ENCODE peak calls at places on chromosome 19, in nine cellular contexts. N is heart right ventricle, Y is MG63, J is stomach, O is psoas muscle, F is prostate gland, D is cardiac muscle cell, I is neural progenitor cell, T is ascending aorta. W is an unnamed sample.

GRCh38 chr19:39927076-39927475 is 7.4 kb downstream of the FCGBP start:
- DNase-seq in N (no peak), Y (no peak), J (peak; percentile 22), O (no peak), F (no peak), D (no peak), I (no peak), T (no peak), W (no peak)

GRCh38 chr19:42850981-42851717 is 28.4 kb downstream of the PSG1 start:
- DNase-seq in N (peak; percentile 8), Y (peak; percentile 97), J (no peak), O (peak; percentile 64), F (no peak), D (no peak), I (no peak), T (peak; percentile 85), W (peak; percentile 5)

GRCh38 chr19:2923510-2923909 is 21.3 kb downstream of the ZNF77 start:
- DNase-seq in N (no peak), Y (peak; percentile 52), J (no peak), O (no peak), F (peak; percentile 54), D (no peak), I (no peak), T (peak; percentile 58), W (no peak)

GRCh38 chr19:4597278-4597974 is 37.9 kb upstream of the SEMA6B start:
- DNase-seq in N (no peak), Y (no peak), J (no peak), O (no peak), F (no peak), D (no peak), I (peak; percentile 31), T (no peak), W (no peak)

GRCh38 chr19:2511991-2512390 is 36.1 kb downstream of the GADD45B start:
- DNase-seq in N (no peak), Y (no peak), J (no peak), O (no peak), F (no peak), D (no peak), I (no peak), T (no peak), W (no peak)

GRCh38 chr19:35099897-35100275 is 15.7 kb upstream of the FXYD3 start:
- DNase-seq in N (no peak), Y (no peak), J (no peak), O (no peak), F (no peak), D (no peak), I (no peak), T (no peak), W (no peak)

GRCh38 chr19:39752795-39753194 is 15.0 kb upstream of the CLC start:
- DNase-seq in N (no peak), Y (no peak), J (no peak), O (no peak), F (no peak), D (no peak), I (no peak), T (no peak), W (no peak)

GRCh38 chr19:1521636-1522035 is 2.2 kb upstream of the PLK5 start:
- DNase-seq in N (peak; percentile 46), Y (no peak), J (no peak), O (no peak), F (no peak), D (no peak), I (no peak), T (no peak), W (no peak)

GRCh38 chr19:40365613-40366401 is 17.3 kb downstream of the PLD3 start:
- DNase-seq in N (peak; percentile 51), Y (no peak), J (peak; percentile 54), O (peak; percentile 61), F (peak; percentile 64), D (peak; percentile 89), I (peak; percentile 91), T (no peak), W (peak; percentile 69)

GRCh38 chr19:29610213-29610573 is 4.1 kb downstream of the POP4 start:
- DNase-seq in N (no peak), Y (no peak), J (no peak), O (no peak), F (no peak), D (no peak), I (no peak), T (no peak), W (no peak)

GRCh38 chr19:34556500-34556899 is 74.9 kb downstream of the WTIP start:
- DNase-seq in N (peak; percentile 20), Y (peak; percentile 56), J (no peak), O (no peak), F (no peak), D (peak; percentile 10), I (peak; percentile 65), T (no peak), W (no peak)

GRCh38 chr19:10230904-10231623 is at the start of gene S1PR2:
- DNase-seq in N (peak; percentile 87), Y (peak; percentile 89), J (peak; percentile 73), O (peak; percentile 87), F (peak; percentile 49), D (peak; percentile 80), I (peak; percentile 93), T (peak; percentile 87), W (peak; percentile 69)

GRCh38 chr19:38838208-38838985 is 6.8 kb upstream of the ECH1 start:
- DNase-seq in N (no peak), Y (no peak), J (peak; percentile 67), O (no peak), F (no peak), D (no peak), I (no peak), T (no peak), W (no peak)

GRCh38 chr19:3575260-3575741 is 2.6 kb downstream of the HMG20B start:
- DNase-seq in N (no peak), Y (no peak), J (peak; percentile 42), O (no peak), F (no peak), D (peak; percentile 44), I (peak; percentile 59), T (no peak), W (no peak)

GRCh38 chr19:39916236-39916635 is 18.2 kb downstream of the FCGBP start:
- DNase-seq in N (no peak), Y (no peak), J (no peak), O (no peak), F (no peak), D (no peak), I (no peak), T (no peak), W (no peak)

GRCh38 chr19:45693168-45693788 is 812 bp downstream of the QPCTL start:
- DNase-seq in N (peak; percentile 83), Y (peak; percentile 79), J (peak; percentile 86), O (peak; percentile 81), F (peak; percentile 81), D (peak; percentile 89), I (peak; percentile 88), T (peak; percentile 90), W (peak; percentile 79)

GRCh38 chr19:55005684-55006488 is 32.2 kb downstream of the GP6 start:
- DNase-seq in N (no peak), Y (no peak), J (no peak), O (no peak), F (no peak), D (peak; percentile 34), I (peak; percentile 87), T (no peak), W (peak; percentile 18)

GRCh38 chr19:5605362-5605761 is 17.2 kb downstream of the SAFB2 start:
- DNase-seq in N (no peak), Y (no peak), J (no peak), O (no peak), F (no peak), D (no peak), I (no peak), T (no peak), W (no peak)

GRCh38 chr19:18266863-18267686 is 7.2 kb downstream of the IQCN start:
- DNase-seq in N (no peak), Y (no peak), J (no peak), O (no peak), F (no peak), D (no peak), I (no peak), T (no peak), W (no peak)

GRCh38 chr19:54708781-54709180 is 15.5 kb upstream of the KIR3DL3 start:
- DNase-seq in N (no peak), Y (no peak), J (no peak), O (no peak), F (no peak), D (no peak), I (no peak), T (no peak), W (no peak)

GRCh38 chr19:2041686-2042484 is 9.2 kb downstream of the MKNK2 start:
- DNase-seq in N (peak; percentile 95), Y (no peak), J (peak; percentile 99), O (peak; percentile 98), F (peak; percentile 99), D (peak; percentile 96), I (peak; percentile 98), T (peak; percentile 99), W (peak; percentile 96)

GRCh38 chr19:33157906-33158305 is 26.0 kb downstream of the WDR88 start:
- DNase-seq in N (no peak), Y (no peak), J (no peak), O (no peak), F (no peak), D (no peak), I (no peak), T (no peak), W (no peak)

GRCh38 chr19:27889156-27889555 is 1323.8 kb downstream of the UQCRFS1 start:
- DNase-seq in N (no peak), Y (no peak), J (no peak), O (no peak), F (no peak), D (no peak), I (no peak), T (no peak), W (no peak)
- H3K9me3 ChIP-seq in N (no peaks in the 10 kb centered on the region), Y (no peaks in the 10 kb centered on the region), J (no peaks in the 10 kb centered on the region), O (no peaks in the 10 kb centered on the region), F (no peaks in the 10 kb centered on the region), D (peaks cover 3% of the 10 kb centered on the region), I (no peaks in the 10 kb centered on the region), T (no peaks in the 10 kb centered on the region), W (no peaks in the 10 kb centered on the region)

GRCh38 chr19:7088999-7089398 is 19.5 kb downstream of the ZNF557 start:
- DNase-seq in N (no peak), Y (no peak), J (no peak), O (no peak), F (no peak), D (no peak), I (no peak), T (no peak), W (no peak)
- H3K9me3 ChIP-seq in N (peaks cover 98% of the 10 kb centered on the region), Y (peaks cover 80% of the 10 kb centered on the region), J (peaks cover 99% of the 10 kb centered on the region), O (peaks cover 62% of the 10 kb centered on the region), F (peaks cover 4% of the 10 kb centered on the region), D (peaks cover 1% of the 10 kb centered on the region), I (peaks cover 25% of the 10 kb centered on the region), T (peaks cover 48% of the 10 kb centered on the region), W (peaks cover 6% of the 10 kb centered on the region)

DNA sequence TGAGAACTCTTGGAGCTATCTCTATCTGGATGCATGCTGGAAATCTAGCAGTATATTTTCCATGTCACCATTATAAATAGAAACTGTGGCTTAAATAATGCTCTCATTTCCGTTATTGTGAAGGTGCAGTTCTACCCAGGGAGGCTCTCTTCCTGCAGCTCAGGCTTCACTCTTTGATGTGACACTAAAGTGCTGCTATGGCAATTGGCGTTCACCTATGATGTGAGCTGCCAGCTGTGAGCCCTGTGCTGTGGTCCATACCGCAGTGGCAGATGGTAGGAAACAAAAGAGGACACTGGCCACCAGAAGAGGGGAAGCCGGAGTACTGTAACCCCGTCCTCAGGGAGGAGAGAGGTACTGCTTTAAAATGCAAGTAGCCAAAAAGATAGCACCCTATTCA is 40.6 kb upstream of the ZNF681 start:
- DNase-seq in N (no peak), Y (no peak), J (no peak), O (no peak), F (no peak), D (peak; percentile 9), I (no peak), T (no peak), W (no peak)
- H3K9me3 ChIP-seq in N (peaks cover 22% of the 10 kb centered on the region), Y (no peaks in the 10 kb centered on the region), J (peaks cover 7% of the 10 kb centered on the region), O (no peaks in the 10 kb centered on the region), F (no peaks in the 10 kb centered on the region), D (no peaks in the 10 kb centered on the region), I (no peaks in the 10 kb centered on the region), T (no peaks in the 10 kb centered on the region), W (no peaks in the 10 kb centered on the region)

GRCh38 chr19:22116760-22117159 is 64.5 kb downstream of the ZNF257 start:
- DNase-seq in N (no peak), Y (no peak), J (no peak), O (no peak), F (no peak), D (no peak), I (no peak), T (no peak), W (no peak)
- H3K9me3 ChIP-seq in N (peaks cover 29% of the 10 kb centered on the region), Y (no peaks in the 10 kb centered on the region), J (peaks cover 67% of the 10 kb centered on the region), O (no peaks in the 10 kb centered on the region), F (no peaks in the 10 kb centered on the region), D (peaks cover 7% of the 10 kb centered on the region), I (peaks cover 28% of the 10 kb centered on the region), T (no peaks in the 10 kb centered on the region), W (no peaks in the 10 kb centered on the region)

W was measured in thyroid gland.